ENCODE peak calls at places on chromosome X, in four cellular contexts. K is heart left ventricle, Z is A549, M is transverse colon. O is an unnamed sample.

GRCh38 chrX:11932423-11932822 is 174.4 kb downstream of the MSL3 start:
- DNase-seq in K (no peak), Z (no peak), M (no peak), O (no peak)

GRCh38 chrX:30283456-30284200 is 25.6 kb downstream of the NR0B1 start:
- DNase-seq in K (no peak), Z (peak; percentile 93), M (no peak), O (no peak)

GRCh38 chrX:18617351-18617750 is 54.6 kb downstream of the RS1 start:
- DNase-seq in K (no peak), Z (peak; percentile 75), M (peak; percentile 42), O (peak; percentile 13)

GRCh38 chrX:10508891-10509290 is 111.5 kb downstream of the MID1 start:
- DNase-seq in K (no peak), Z (no peak), M (no peak), O (no peak)

GRCh38 chrX:78024349-78025108 is 55.1 kb upstream of the PGAM4 start:
- DNase-seq in K (no peak), Z (peak; percentile 33), M (peak; percentile 69), O (peak; percentile 82)

GRCh38 chrX:136041254-136041812 is 56.1 kb downstream of the SLC9A6 start:
- DNase-seq in K (no peak), Z (no peak), M (no peak), O (no peak)

GRCh38 chrX:81241753-81242152 is 39.9 kb downstream of the SH3BGRL start:
- DNase-seq in K (no peak), Z (no peak), M (no peak), O (no peak)

GRCh38 chrX:1598876-1599790 is 7.7 kb downstream of the AKAP17A start:
- DNase-seq in K (no peak), Z (no peak), M (no peak), O (no peak)

GRCh38 chrX:101803451-101803850 is 128.4 kb downstream of the ZMAT1 start:
- DNase-seq in K (no peak), Z (peak; percentile 3), M (no peak), O (no peak)

GRCh38 chrX:120450163-120450562 is 18.9 kb downstream of the LAMP2 start:
- DNase-seq in K (no peak), Z (peak; percentile 12), M (no peak), O (no peak)

GRCh38 chrX:153460826-153461225 is 9.6 kb downstream of the HAUS7 start:
- DNase-seq in K (peak; percentile 35), Z (peak; percentile 62), M (peak; percentile 31), O (peak; percentile 44)

GRCh38 chrX:71184803-71185495 is 38.1 kb upstream of the GJB1 start:
- DNase-seq in K (no peak), Z (no peak), M (no peak), O (peak; percentile 53)

GRCh38 chrX:13666836-13667235 is 13.9 kb downstream of the TCEANC start:
- DNase-seq in K (no peak), Z (no peak), M (no peak), O (no peak)

GRCh38 chrX:20418809-20419208 is 152.1 kb upstream of the RPS6KA3 start:
- DNase-seq in K (no peak), Z (no peak), M (no peak), O (no peak)
- TF ChIP-seq POLR2A in K (no peak), Z (no peak), M (no peak), O (no peak)

GRCh38 chrX:140713174-140713539 is 3.6 kb downstream of the LINC00632 start:
- DNase-seq in K (no peak), Z (no peak), M (no peak), O (no peak)
- H3K27ac ChIP-seq in K (no peak overlapping the region), Z (no peak overlapping the region), M (no peak overlapping the region), O (no peak overlapping the region)

DNA sequence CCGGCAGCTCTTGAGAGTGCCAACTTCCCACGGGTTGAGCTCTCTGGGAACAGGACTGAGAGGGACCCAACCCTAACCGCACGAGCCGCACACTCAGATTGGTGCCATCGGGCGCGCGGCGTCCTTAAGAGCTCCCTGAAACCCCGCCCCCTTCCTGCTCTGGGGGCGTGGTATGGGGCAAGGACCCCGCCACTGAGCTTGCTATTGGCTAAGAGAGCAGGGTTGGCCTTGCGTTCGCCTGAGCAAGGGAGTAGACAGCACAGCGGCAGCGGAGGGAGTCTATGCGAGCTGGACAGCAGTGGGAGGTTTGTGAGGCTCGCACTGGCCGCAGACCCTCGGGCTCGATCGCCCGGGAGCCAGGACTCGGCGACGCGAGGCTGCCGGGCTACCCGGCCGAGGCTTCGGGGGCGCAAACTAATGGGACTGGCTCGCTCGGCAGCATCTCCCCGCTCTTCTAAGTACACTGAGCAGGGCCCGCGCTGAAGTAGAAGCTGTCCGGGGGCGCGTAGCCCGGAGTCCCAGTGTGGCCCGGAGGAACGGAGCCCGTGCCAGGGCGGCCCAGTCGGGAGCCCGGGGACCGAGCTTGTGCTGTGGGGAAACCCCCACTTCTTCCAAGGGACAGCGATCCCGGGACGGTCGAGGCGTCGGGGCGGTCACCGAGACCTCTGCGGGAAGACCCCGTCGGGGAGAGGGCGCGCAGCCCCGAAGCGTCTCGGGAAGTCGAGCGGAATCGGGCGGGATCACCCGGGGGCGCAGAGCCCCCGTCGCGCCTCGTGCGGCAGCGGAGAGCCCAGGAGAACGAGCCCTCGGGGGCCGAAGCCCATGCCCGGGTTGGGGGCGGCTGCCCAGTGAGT is at the start of gene EFNB1:
- DNase-seq in K (peak; percentile 95), Z (peak; percentile 95), M (peak; percentile 93), O (peak; percentile 95)
- TF ChIP-seq POLR2A in K (peak; percentile 99), Z (peak; percentile 83), M (peak; percentile 98), O (peak; percentile 92)

GRCh38 chrX:152445926-152446325 is 5.2 kb downstream of the GABRA3 start:
- DNase-seq in K (no peak), Z (no peak), M (no peak), O (no peak)
- H3K27ac ChIP-seq in K (no peak overlapping the region), Z (no peak overlapping the region), M (no peak overlapping the region), O (no peak overlapping the region)

DNA sequence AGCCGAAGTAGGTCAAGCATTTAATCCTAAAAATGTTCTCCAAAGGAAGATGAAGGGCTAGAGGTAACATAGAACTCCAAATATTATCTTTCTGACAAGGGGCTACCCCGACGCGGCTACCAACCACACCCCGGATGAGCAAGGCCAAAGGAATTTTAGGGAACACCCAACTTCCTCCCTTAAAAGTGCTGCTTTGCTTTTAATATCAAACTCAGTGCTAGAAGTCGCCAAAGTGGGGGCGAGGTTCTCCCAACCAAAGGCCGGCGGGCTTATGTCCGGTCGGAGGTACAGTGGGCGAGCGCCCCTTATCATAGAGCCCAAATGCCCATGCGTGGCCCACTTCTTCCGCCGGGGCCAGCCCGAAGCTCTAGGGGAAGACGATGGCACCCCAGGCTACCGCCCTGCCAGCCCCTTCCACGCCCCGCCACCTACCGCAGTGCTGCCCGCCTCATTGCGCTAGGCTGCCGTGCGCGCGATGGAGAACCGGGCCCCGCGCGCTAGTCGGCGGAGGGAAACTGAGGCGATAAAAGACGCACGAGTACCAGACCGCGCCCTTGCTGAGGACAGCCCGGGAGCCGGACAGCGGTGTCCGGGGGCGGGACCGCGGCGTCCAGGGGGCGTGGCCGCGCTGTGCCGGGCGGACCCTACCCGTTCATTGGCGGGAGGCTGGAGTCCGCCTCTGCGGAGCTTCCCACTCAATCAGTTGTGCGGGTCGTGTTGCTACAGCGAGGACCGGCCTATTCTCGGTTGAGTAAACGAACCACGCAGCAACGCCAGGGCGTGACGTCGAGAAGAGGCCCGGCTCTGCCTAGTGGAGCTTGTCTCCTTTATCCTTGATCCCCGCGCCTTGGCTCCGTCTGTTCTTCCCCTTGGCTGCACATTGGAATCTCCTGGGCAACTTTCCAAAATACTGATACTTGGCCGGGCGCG is at the start of gene ACOT9:
- DNase-seq in K (peak; percentile 97), Z (peak; percentile 98), M (peak; percentile 91), O (peak; percentile 95)
- TF ChIP-seq POLR2A in K (peak; percentile 78), Z (peak; percentile 65), M (peak; percentile 80), O (peak; percentile 79)

DNA sequence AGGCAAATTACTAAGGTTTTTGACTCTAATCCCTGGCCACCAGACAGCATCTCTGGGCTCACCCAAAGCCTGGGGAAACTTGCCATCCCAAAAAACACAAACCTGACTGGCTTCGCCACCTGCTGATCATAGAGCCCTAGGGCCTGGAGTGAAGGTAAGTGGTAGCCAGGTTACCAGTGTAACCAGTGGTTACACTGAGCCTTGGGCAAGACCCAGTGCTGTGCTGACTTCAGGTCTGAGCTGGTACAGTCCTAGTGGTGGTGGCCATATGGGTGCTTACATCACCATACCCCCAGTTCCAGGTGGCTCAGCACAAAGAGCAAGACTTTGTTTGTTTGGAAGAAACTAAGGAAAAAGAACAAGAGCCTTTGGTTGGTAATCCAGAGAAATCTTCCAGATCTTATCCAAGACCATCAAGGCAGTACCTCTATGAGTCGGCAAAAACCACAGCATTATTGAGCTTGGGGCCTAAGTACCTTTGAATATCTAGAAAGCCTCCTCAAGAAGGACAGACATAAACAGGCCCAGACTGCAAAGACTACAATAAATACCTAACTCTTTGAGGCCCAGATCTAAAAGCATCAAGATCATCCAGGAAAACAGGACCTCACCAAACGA is 13.7 kb downstream of the MED14 start:
- DNase-seq in K (no peak), Z (no peak), M (no peak), O (no peak)
- H3K27ac ChIP-seq in K (no peak overlapping the region), Z (peak overlapping the region; percentile 32), M (no peak overlapping the region), O (no peak overlapping the region)

DNA sequence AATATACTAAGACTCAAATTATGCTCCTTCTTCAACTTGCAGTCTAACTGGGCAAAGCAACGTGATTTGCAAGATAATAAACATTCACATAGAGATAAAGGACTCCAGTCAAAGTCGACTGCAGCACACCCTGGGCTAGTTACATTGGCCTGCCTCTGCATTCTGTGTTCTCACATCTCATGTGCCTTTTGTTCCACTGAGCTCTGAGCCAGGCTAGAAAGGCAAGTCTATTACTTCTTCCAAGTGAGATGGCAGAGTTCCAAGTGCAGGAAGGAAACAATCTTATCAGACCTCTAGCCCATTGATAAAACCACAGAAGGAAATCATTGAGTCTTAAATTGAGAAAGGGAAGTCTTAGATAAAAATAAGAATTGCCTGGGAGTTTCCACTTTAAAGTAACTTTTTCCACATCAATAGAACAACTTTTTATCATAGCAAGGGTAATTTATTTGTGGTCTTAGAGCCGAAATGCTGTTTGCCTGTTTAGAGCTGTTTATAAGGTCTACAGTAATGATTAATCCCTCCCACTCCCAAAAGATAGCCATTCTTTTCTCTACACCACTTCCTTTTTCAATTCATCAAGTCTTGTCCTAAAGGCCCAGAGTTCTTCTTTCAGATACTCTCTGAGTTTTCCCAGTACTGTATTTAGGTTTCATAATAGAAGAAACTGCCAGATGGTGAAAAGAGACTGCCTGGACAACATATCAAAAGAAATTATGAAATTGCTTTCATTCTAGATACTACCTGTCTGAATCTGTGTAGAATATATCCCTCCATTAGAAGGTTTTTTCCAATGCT is 200.2 kb downstream of the GUCY2F start:
- DNase-seq in K (no peak), Z (no peak), M (peak; percentile 9), O (peak; percentile 11)
- TF ChIP-seq POLR2A in K (no peak), Z (no peak), M (no peak), O (no peak)

DNA sequence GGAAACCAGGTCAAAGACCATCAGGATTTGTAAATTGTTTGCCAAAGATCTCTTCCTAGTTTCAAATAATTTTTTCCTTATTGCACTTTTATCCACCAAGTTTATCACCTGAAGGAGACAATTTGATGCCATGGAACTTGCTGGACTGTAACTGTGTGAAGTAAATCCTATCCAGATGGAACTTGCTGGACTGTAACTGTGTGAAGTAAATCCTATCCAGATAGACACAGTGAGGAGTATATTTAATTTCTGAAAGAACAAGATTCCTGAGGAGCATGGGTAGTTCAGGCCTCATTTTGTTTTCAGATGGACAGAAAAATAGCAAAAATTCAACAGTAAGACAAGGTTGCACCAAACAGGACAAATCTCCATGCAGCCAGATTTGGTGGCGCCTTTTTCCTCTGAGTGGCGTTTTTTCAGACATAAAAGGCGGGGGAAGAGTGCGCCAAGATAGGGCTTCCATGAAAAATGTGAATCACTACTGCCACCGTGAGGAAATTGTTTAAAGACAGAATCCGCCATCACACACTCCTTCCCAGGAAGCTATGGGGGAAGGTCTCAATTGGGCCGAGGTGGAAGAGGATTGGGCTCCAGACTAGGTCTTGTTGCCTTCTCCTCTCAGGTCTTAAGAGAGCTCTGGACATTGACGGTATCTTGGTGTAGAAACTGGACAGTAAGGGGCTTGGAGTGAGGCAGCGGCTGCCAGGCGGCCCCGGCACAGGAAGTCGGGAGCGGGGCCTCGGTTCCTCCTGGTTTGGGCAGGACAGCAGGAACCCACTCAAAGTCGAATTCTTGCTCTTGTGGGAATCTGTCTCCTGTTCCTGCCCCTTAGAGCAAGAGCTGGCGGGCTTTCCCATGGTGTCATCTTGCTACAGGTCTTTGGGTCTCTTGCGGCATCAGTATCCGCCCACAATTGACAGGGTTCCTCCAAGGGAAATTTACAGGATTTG is 234.7 kb downstream of the OR13H1 start:
- DNase-seq in K (peak; percentile 53), Z (peak; percentile 81), M (peak; percentile 79), O (peak; percentile 86)
- H3K27ac ChIP-seq in K (no peak overlapping the region), Z (peak overlapping the region; percentile 90), M (no peak overlapping the region), O (no peak overlapping the region)

O was measured in body of pancreas.